ENCODE peak calls at places on chromosomes 13 and 19, in ten cellular contexts. Y is ovary; A is endodermal cell; X is astrocyte; D is substantia nigra; I is upper lobe of right lung; N is cardiac muscle cell; U is effector memory CD4-positive, alpha-beta T cell; F is fibroblast of lung; E is IMR-90. Z is an unnamed sample.

GRCh38 chr13:64556391-64556790 is 2673.7 kb downstream of the PCDH9 start:
- DNase-seq in E (peak), N (no peak), I (no peak), Y (no peak), A (no peak), X (peak), F (no peak), D (no peak), U (no peak), Z (no peak)

GRCh38 chr19:9165256-9165655 is 13.5 kb upstream of the OR7D2 start:
- DNase-seq in I (no peak), F (no peak), Y (no peak), D (no peak), E (peak), N (peak), X (no peak), U (no peak), A (no peak), Z (no peak)

GRCh38 chr13:74945637-74946036 is 536.3 kb downstream of the TBC1D4 start:
- DNase-seq in U (no peak), I (no peak), E (no peak), F (no peak), X (no peak), D (no peak), Y (no peak), N (no peak), A (no peak), Z (no peak)

GRCh38 chr13:45206340-45206739 is 5.5 kb upstream of the KCTD4 start:
- DNase-seq in D (no peak), X (peak), Y (no peak), I (no peak), F (peak), E (peak), N (peak), U (no peak), A (no peak), Z (no peak)

GRCh38 chr13:68535329-68535728 is 1305.2 kb upstream of the PCDH9 start:
- DNase-seq in A (no peak), X (no peak), F (no peak), Y (no peak), U (no peak), D (no peak), N (no peak), E (no peak), I (no peak), Z (no peak)

GRCh38 chr13:73991884-73992283 is 142.3 kb downstream of the KLF12 start:
- DNase-seq in D (no peak), X (no peak), I (no peak), U (no peak), F (no peak), E (no peak), Y (no peak), N (no peak), A (no peak), Z (no peak)

GRCh38 chr13:33119022-33119735 is 103.0 kb downstream of the KL start:
- DNase-seq in F (no peak), Y (no peak), I (no peak), D (no peak), N (no peak), X (peak), E (no peak), A (peak), U (no peak), Z (no peak)

GRCh38 chr19:49585023-49585422 is 3.9 kb downstream of the PRRG2 start:
- DNase-seq in E (no peak), A (peak), F (no peak), N (no peak), Y (no peak), D (no peak), U (no peak), I (no peak), X (no peak), Z (no peak)

GRCh38 chr19:8638078-8638619 is 7.7 kb downstream of the NFILZ start:
- DNase-seq in D (no peak), U (no peak), F (no peak), N (peak), Y (no peak), A (no peak), E (peak), I (peak), X (peak), Z (no peak)

GRCh38 chr19:27746691-27747380 is 1466.1 kb downstream of the UQCRFS1 start:
- DNase-seq in X (peak), E (peak), Y (no peak), N (peak), U (no peak), A (peak), F (peak), I (peak), D (no peak), Z (no peak)

GRCh38 chr13:23060972-23061371 is 119.8 kb upstream of the SGCG start:
- DNase-seq in Y (no peak), E (no peak), A (no peak), D (no peak), F (no peak), X (no peak), U (no peak), I (no peak), N (no peak), Z (peak)

GRCh38 chr19:6774821-6775707 is 2.6 kb downstream of the VAV1 start:
- DNase-seq in N (peak), Y (no peak), E (no peak), I (no peak), X (no peak), U (no peak), F (peak), A (no peak), D (no peak), Z (no peak)

GRCh38 chr13:66492479-66492878 is 737.7 kb downstream of the PCDH9 start:
- DNase-seq in I (no peak), A (peak), N (no peak), D (no peak), X (no peak), U (no peak), E (no peak), F (no peak), Y (no peak), Z (no peak)

GRCh38 chr19:9308091-9308490 is 1.5 kb downstream of the ZNF699 start:
- DNase-seq in F (no peak), I (no peak), D (no peak), A (no peak), N (no peak), U (no peak), X (peak), Y (no peak), E (no peak), Z (no peak)

GRCh38 chr19:48418317-48419064 is 25.0 kb downstream of the GRIN2D start:
- DNase-seq in N (peak), E (peak), A (peak), F (no peak), I (no peak), U (no peak), D (no peak), Y (no peak), X (peak), Z (no peak)

GRCh38 chr19:7618771-7619510 is 10.4 kb downstream of the XAB2 start:
- DNase-seq in F (no peak), I (peak), Y (no peak), X (no peak), A (no peak), N (no peak), U (no peak), E (no peak), D (no peak), Z (no peak)

GRCh38 chr19:42850981-42851717 is 28.4 kb downstream of the PSG1 start:
- DNase-seq in N (peak), A (no peak), U (no peak), E (peak), I (no peak), F (peak), D (no peak), Y (no peak), X (peak), Z (no peak)
- H3K27ac ChIP-seq in N (no peak), A (no peak), U (no peak), E (peak), I (no peak), F (peak), D (no peak), Y (no peak), X (peak), Z (no peak)

GRCh38 chr13:113451951-113452421 is 1.3 kb downstream of the ADPRHL1 start:
- DNase-seq in I (peak), E (no peak), D (no peak), X (no peak), U (no peak), A (no peak), N (no peak), Y (no peak), F (no peak), Z (no peak)
- H3K27ac ChIP-seq in I (no peak), E (no peak), D (no peak), X (no peak), U (no peak), A (no peak), N (peak), Y (no peak), F (no peak), Z (no peak)

DNA sequence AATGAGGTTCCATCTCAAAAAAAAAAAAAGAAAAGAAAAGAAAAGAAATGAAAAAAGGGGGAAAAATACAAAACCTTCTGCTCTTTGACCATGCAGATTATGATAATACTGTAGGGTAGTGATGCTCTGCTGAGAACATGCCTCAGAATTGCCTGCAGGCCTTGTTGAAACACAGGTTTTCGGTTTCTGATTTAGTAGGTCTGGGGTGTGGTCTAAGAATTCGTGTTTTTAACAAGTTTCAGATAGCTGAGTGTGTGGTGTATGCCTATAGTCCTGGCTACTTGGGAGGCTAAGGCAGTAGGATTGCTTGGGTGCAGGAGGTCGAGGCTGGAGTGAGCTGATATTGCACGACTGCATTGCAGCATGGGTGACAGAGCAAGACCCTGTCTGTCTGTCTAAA is 14.9 kb upstream of the CYP2B6 start:
- DNase-seq in F (no peak), U (no peak), X (no peak), E (no peak), I (no peak), Y (no peak), A (no peak), N (no peak), D (no peak), Z (no peak)
- H3K27ac ChIP-seq in F (no peak), U (no peak), X (no peak), E (no peak), I (no peak), Y (no peak), A (no peak), N (no peak), D (no peak), Z (no peak)

GRCh38 chr19:42199440-42200115 is 17.9 kb downstream of the DEDD2 start:
- DNase-seq in A (peak), X (no peak), N (no peak), U (peak), I (peak), E (no peak), F (no peak), D (no peak), Y (no peak), Z (peak)
- H3K27ac ChIP-seq in A (no peak), X (no peak), N (no peak), U (peak), I (peak), E (no peak), F (no peak), D (no peak), Y (no peak), Z (peak)

GRCh38 chr19:40217027-40217810 is 965 bp downstream of the TTC9B start:
- DNase-seq in E (no peak), D (no peak), U (no peak), F (no peak), Y (no peak), A (peak), I (peak), N (no peak), X (no peak), Z (no peak)
- H3K27ac ChIP-seq in E (no peak), D (no peak), U (no peak), F (no peak), Y (no peak), A (no peak), I (no peak), N (no peak), X (no peak), Z (no peak)

GRCh38 chr19:13156968-13157882 is 7.0 kb downstream of the IER2 start:
- DNase-seq in E (no peak), U (no peak), F (no peak), I (no peak), D (no peak), A (no peak), X (no peak), Y (no peak), N (no peak), Z (peak)

GRCh38 chr19:13159713-13160112 is 9.5 kb downstream of the IER2 start:
- DNase-seq in U (no peak), E (no peak), D (no peak), F (no peak), N (no peak), A (no peak), X (no peak), Y (no peak), I (no peak), Z (no peak)

GRCh38 chr19:13163609-13164364 is 13.6 kb downstream of the IER2 start:
- DNase-seq in E (peak), N (peak), I (peak), F (peak), U (no peak), X (peak), A (peak), Y (peak), D (peak), Z (peak)

GRCh38 chr19:13162749-13163608 is 12.8 kb downstream of the IER2 start:
- DNase-seq in X (peak), N (peak), A (peak), Y (peak), D (peak), U (peak), F (peak), E (peak), I (peak), Z (peak)

GRCh38 chr19:13160557-13160956 is 10.3 kb downstream of the IER2 start:
- DNase-seq in Y (no peak), N (peak), A (no peak), I (no peak), E (peak), D (no peak), U (no peak), F (peak), X (no peak), Z (no peak)
- H3K27ac ChIP-seq in Y (no peak), N (no peak), A (no peak), I (no peak), E (peak), D (no peak), U (peak), F (no peak), X (no peak), Z (peak)

DNA sequence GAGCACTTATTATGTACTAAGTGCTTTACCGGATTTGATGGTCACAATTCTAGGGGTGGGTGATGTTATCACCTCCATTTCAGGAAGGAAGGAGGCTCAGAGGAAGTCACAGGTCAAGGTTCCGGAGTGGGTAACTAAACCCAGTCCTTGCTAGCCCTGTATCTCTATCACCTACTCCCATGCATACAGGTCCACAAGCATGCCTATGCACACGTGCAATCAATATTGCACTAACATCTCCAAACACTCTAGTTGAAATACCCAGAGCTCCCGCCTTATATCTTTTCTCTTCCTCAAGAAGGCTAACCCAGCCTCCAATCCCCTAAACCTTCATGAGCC is 17.8 kb upstream of the FOSB start:
- DNase-seq in X (no peak), N (no peak), F (no peak), I (no peak), Y (no peak), A (no peak), D (no peak), E (no peak), U (peak), Z (peak)
- H3K27ac ChIP-seq in X (peak), N (no peak), F (peak), I (peak), Y (no peak), A (peak), D (no peak), E (no peak), U (peak), Z (peak)

GRCh38 chr19:42247631-42248199 is 5.3 kb upstream of the GSK3A start:
- DNase-seq in U (no peak), N (no peak), D (no peak), I (no peak), F (no peak), E (no peak), Y (no peak), A (no peak), X (no peak), Z (no peak)

GRCh38 chr19:42249149-42249750 is 5.7 kb downstream of the ERF start:
- DNase-seq in U (no peak), F (no peak), A (no peak), X (no peak), E (no peak), N (no peak), I (no peak), Y (no peak), D (no peak), Z (no peak)

GRCh38 chr19:42249769-42250168 is 5.2 kb downstream of the ERF start:
- DNase-seq in F (no peak), Y (no peak), N (no peak), D (no peak), X (no peak), U (no peak), A (no peak), I (no peak), E (no peak), Z (no peak)

GRCh38 chr19:42246869-42247630 is 4.6 kb upstream of the GSK3A start:
- DNase-seq in A (no peak), F (no peak), D (no peak), X (no peak), I (no peak), U (no peak), E (peak), N (no peak), Y (no peak), Z (no peak)

DNA sequence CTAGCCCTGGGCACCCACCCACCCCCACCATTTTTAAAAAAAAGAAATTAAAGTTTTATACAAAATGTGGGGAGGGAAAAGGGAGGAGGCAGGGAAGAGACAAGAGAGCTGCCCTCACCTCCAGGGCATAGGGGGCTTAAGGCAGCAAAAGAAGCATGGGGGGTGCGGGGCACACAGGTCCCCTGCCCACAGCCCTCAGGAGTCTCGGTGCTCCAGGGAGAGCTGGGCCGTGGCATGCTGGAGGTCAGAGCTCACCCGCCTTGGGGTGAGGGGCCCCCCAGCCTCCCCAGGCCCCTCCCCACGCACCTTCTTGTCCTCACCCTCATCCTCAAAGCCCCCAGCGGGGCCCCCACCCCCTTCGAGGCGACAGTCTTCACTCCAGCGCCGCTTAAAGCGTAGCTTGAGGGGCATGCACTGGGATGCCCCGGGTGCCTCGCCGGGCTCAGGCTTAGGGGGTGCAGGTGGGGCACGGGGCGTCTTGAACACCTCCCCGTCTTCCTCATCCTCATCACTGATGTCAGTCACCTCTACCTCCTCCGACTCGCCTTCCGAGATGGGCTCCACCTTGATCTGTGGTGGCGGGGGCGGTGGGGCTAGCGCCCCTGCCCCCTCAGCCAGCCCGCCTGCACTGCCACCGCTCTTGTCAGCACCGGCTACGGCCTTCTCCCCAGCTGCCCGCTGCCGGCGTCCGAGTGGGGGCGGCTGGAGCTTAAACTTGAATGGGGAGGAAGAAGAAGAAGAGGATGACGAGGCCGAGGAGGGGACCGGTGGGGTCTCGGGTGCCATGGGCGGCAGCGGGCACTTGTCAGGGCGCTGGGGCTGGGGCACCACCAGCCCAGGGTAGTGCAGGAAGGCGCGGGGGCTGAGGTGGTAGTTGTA is 6.1 kb upstream of the GSK3A start:
- DNase-seq in F (no peak), U (no peak), D (no peak), N (no peak), E (no peak), I (no peak), Y (no peak), X (no peak), A (no peak), Z (no peak)
- H3K27ac ChIP-seq in F (no peak), U (no peak), D (no peak), N (peak), E (no peak), I (no peak), Y (no peak), X (no peak), A (no peak), Z (no peak)

Z was measured in CD4-positive, CD25-positive, alpha-beta regulatory T cell.